ENCODE peak calls at places on chromosomes 4 and X, in nine cellular contexts. T, I, D, S, A, H, B, N and M are unnamed samples.

GRCh38 chr4:81580346-81581013 is 108.8 kb upstream of the RASGEF1B start:
- DNase-seq in D (no peak), B (no peak), H (no peak), A (no peak), I (no peak), T (no peak), N (no peak), S (no peak), M (no peak)

GRCh38 chr4:113335771-113336170 is 286.3 kb downstream of the ANK2 start:
- DNase-seq in H (no peak), I (no peak), S (no peak), T (no peak), N (no peak), D (no peak), B (no peak), A (no peak), M (no peak)

GRCh38 chrX:17836830-17837229 is 24.3 kb downstream of the RAI2 start:
- DNase-seq in N (no peak), B (no peak), I (no peak), D (no peak), A (no peak), S (peak; percentile 45), H (no peak), T (no peak), M (peak; percentile 13)

GRCh38 chrX:13605611-13606010 is 36.2 kb downstream of the EGFL6 start:
- DNase-seq in N (no peak), I (no peak), H (no peak), A (no peak), T (no peak), D (no peak), S (no peak), B (no peak), M (no peak)

GRCh38 chrX:122565952-122566351 is 618.1 kb upstream of the GRIA3 start:
- DNase-seq in T (no peak), D (no peak), A (no peak), B (no peak), H (no peak), I (no peak), N (no peak), S (peak; percentile 95), M (no peak)

GRCh38 chr4:175453456-175453855 is 358.6 kb downstream of the GPM6A start:
- DNase-seq in N (no peak), B (no peak), S (no peak), H (no peak), D (no peak), A (no peak), I (no peak), T (no peak), M (no peak)

GRCh38 chr4:156949373-156949814 is 22.2 kb downstream of the PDGFC start:
- DNase-seq in H (no peak), B (no peak), N (peak; percentile 85), D (no peak), A (no peak), T (no peak), I (no peak), S (peak; percentile 95), M (no peak)

GRCh38 chrX:72609313-72609712 is 36.7 kb upstream of the HDAC8 start:
- DNase-seq in S (peak; percentile 33), T (no peak), I (peak; percentile 12), D (no peak), N (no peak), B (no peak), A (no peak), H (no peak), M (no peak)

GRCh38 chrX:10450959-10451355 is 169.4 kb downstream of the MID1 start:
- DNase-seq in D (peak; percentile 6), A (no peak), I (no peak), N (no peak), T (no peak), H (no peak), B (no peak), S (no peak), M (no peak)

GRCh38 chr4:53905935-53906377 is 158.4 kb downstream of the CHIC2 start:
- DNase-seq in I (peak; percentile 7), D (peak; percentile 23), A (peak; percentile 7), T (peak; percentile 82), N (no peak), S (peak; percentile 79), B (peak; percentile 62), H (peak; percentile 14), M (no peak)

GRCh38 chr4:186570193-186570996 is 15.0 kb upstream of the MTNR1A start:
- DNase-seq in A (no peak), D (no peak), N (no peak), T (no peak), H (no peak), S (peak; percentile 73), I (no peak), B (no peak), M (no peak)

GRCh38 chrX:9708086-9708485 is 57.6 kb downstream of the GPR143 start:
- DNase-seq in N (no peak), H (no peak), A (no peak), B (no peak), T (no peak), S (no peak), D (no peak), I (no peak), M (no peak)

GRCh38 chrX:13463608-13464007 is 105.8 kb upstream of the EGFL6 start:
- DNase-seq in N (no peak), H (no peak), D (peak; percentile 36), S (peak; percentile 96), I (peak; percentile 61), B (peak; percentile 33), T (no peak), A (no peak), M (peak; percentile 24)

GRCh38 chr4:16082424-16083216 is 1.2 kb downstream of the PROM1 start:
- DNase-seq in H (no peak), D (peak; percentile 81), A (peak; percentile 40), N (no peak), T (peak; percentile 96), I (no peak), B (no peak), S (no peak), M (peak; percentile 62)

GRCh38 chr4:13816472-13816871 is 188.9 kb upstream of the BOD1L1 start:
- DNase-seq in I (no peak), S (no peak), B (no peak), N (no peak), T (no peak), D (no peak), H (no peak), A (no peak), M (no peak)

GRCh38 chr4:105060628-105061027 is 86.0 kb upstream of the TET2 start:
- DNase-seq in I (peak; percentile 24), T (no peak), A (peak; percentile 67), B (no peak), S (peak; percentile 40), D (no peak), N (no peak), H (peak; percentile 28), M (no peak)